ENCODE peak calls at places on chromosomes 12 and 14, in eight cellular contexts. A is D341Med; T is T-helper 9 cell; E is central memory CD4-positive, alpha-beta T cell; G is NCI-H2081 treated with DMSO at 0.1 percent for 48 hours; Y is amniotic stem cell; B is NCI-H345; K is activated CD4-positive, alpha-beta T cell treated with anti-CD3 and anti-CD28 coated beads, Interleukin-2, amount 50 U/mL, for 4 hours. M is an unnamed sample.

GRCh38 chr12:57896437-57897201 is 44.7 kb upstream of the ATP23 start:
- DNase-seq in A (peak), T (no peak), E (no peak), G (no peak), Y (no peak), B (peak), K (peak), M (peak)

GRCh38 chr14:92717571-92718042 is 30.8 kb downstream of the LGMN start:
- DNase-seq in A (no peak), T (no peak), E (no peak), G (no peak), Y (no peak), B (no peak), K (no peak), M (no peak)

GRCh38 chr12:3458041-3458440 is 33.0 kb upstream of the PRMT8 start:
- DNase-seq in A (no peak), T (no peak), E (no peak), G (no peak), Y (no peak), B (no peak), K (no peak), M (no peak)

GRCh38 chr12:26370098-26370497 is 174.7 kb downstream of the SSPN start:
- DNase-seq in A (no peak), T (no peak), E (no peak), G (no peak), Y (no peak), B (no peak), K (no peak), M (no peak)

GRCh38 chr12:75011120-75011519 is 198.5 kb downstream of the KCNC2 start:
- DNase-seq in A (peak), T (no peak), E (no peak), G (no peak), Y (no peak), B (no peak), K (no peak), M (no peak)

GRCh38 chr12:46982629-46983392 is 96.6 kb upstream of the PCED1B start:
- DNase-seq in A (no peak), T (no peak), E (no peak), G (no peak), Y (no peak), B (no peak), K (no peak), M (no peak)

GRCh38 chr14:64232095-64232830 is 61.9 kb downstream of the ESR2 start:
- DNase-seq in A (no peak), T (no peak), E (no peak), G (no peak), Y (no peak), B (no peak), K (no peak), M (no peak)

GRCh38 chr14:45716506-45716905 is 463.5 kb upstream of the MIS18BP1 start:
- DNase-seq in A (peak), T (no peak), E (no peak), G (no peak), Y (no peak), B (no peak), K (no peak), M (no peak)

GRCh38 chr12:115118177-115118724 is 434.3 kb upstream of the TBX3 start:
- DNase-seq in A (no peak), T (no peak), E (no peak), G (no peak), Y (no peak), B (no peak), K (no peak), M (no peak)

GRCh38 chr14:99055019-99055418 is 217.0 kb downstream of the BCL11B start:
- DNase-seq in A (no peak), T (no peak), E (no peak), G (no peak), Y (no peak), B (no peak), K (no peak), M (no peak)

GRCh38 chr12:5637698-5638097 is 205.8 kb downstream of the NTF3 start:
- DNase-seq in A (no peak), T (no peak), E (no peak), G (no peak), Y (no peak), B (no peak), K (no peak), M (no peak)

GRCh38 chr12:83796527-83796926 is 1109.8 kb downstream of the TMTC2 start:
- DNase-seq in A (no peak), T (no peak), E (no peak), G (no peak), Y (no peak), B (no peak), K (no peak), M (no peak)

GRCh38 chr14:21098134-21098891 is at the start of gene ZNF219:
- DNase-seq in A (peak), T (peak), E (peak), G (no peak), Y (no peak), B (peak), K (peak), M (peak)

GRCh38 chr12:81470923-81471322 is 288.2 kb downstream of the PPFIA2 start:
- DNase-seq in A (no peak), T (no peak), E (no peak), G (no peak), Y (no peak), B (no peak), K (no peak), M (no peak)

GRCh38 chr12:104749555-104749954 is 208.5 kb downstream of the SLC41A2 start:
- DNase-seq in A (no peak), T (no peak), E (no peak), G (no peak), Y (no peak), B (no peak), K (no peak), M (no peak)

GRCh38 chr12:10720974-10721565 is 2.1 kb downstream of the YBX3 start:
- DNase-seq in A (no peak), T (no peak), E (no peak), G (no peak), Y (no peak), B (no peak), K (no peak), M (no peak)

GRCh38 chr14:103472939-103473338 is 49.7 kb downstream of the CKB start:
- DNase-seq in A (no peak), T (no peak), E (no peak), G (no peak), Y (no peak), B (no peak), K (no peak), M (no peak)

GRCh38 chr12:47549258-47549657 is 156.6 kb downstream of the RPAP3 start:
- DNase-seq in A (no peak), T (no peak), E (no peak), G (no peak), Y (no peak), B (no peak), K (no peak), M (no peak)

GRCh38 chr12:131912526-131913274 is 16.4 kb upstream of the PUS1 start:
- DNase-seq in A (no peak), T (no peak), E (no peak), G (no peak), Y (no peak), B (no peak), K (no peak), M (no peak)

GRCh38 chr14:81927069-81927468 is 393.4 kb upstream of the SEL1L start:
- DNase-seq in A (peak), T (no peak), E (no peak), G (no peak), Y (no peak), B (no peak), K (no peak), M (no peak)

GRCh38 chr12:85374981-85375380 is 95.0 kb downstream of the ALX1 start:
- DNase-seq in A (no peak), T (no peak), E (no peak), G (no peak), Y (no peak), B (no peak), K (no peak), M (no peak)

GRCh38 chr12:53748072-53748840 is 3.5 kb downstream of the CISTR start:
- DNase-seq in A (no peak), T (no peak), E (no peak), G (no peak), Y (no peak), B (no peak), K (no peak), M (no peak)

GRCh38 chr14:86038401-86038985 is 508.5 kb downstream of the FLRT2 start:
- DNase-seq in A (peak), T (no peak), E (no peak), G (no peak), Y (no peak), B (peak), K (peak), M (no peak)

GRCh38 chr12:113961921-113962710 is 4.0 kb downstream of the RBM19 start:
- DNase-seq in A (no peak), T (no peak), E (no peak), G (no peak), Y (no peak), B (no peak), K (peak), M (no peak)

GRCh38 chr12:63922446-63922845 is 77.9 kb downstream of the SRGAP1 start:
- DNase-seq in A (no peak), T (no peak), E (no peak), G (no peak), Y (no peak), B (no peak), K (no peak), M (no peak)

GRCh38 chr12:65810036-65810435 is 14.2 kb upstream of the HMGA2 start:
- DNase-seq in A (no peak), T (no peak), E (no peak), G (no peak), Y (peak), B (no peak), K (no peak), M (no peak)

GRCh38 chr14:99946652-99947489 is 118.4 kb upstream of the EVL start:
- DNase-seq in A (peak), T (peak), E (peak), G (no peak), Y (no peak), B (peak), K (peak), M (no peak)

GRCh38 chr12:30796508-30796780 is 41.7 kb upstream of the CAPRIN2 start:
- DNase-seq in A (peak), T (no peak), E (no peak), G (no peak), Y (peak), B (peak), K (no peak), M (no peak)

GRCh38 chr12:122894173-122895121 is 1.5 kb downstream of the VPS37B start:
- DNase-seq in A (no peak), T (peak), E (no peak), G (no peak), Y (no peak), B (no peak), K (no peak), M (no peak)

GRCh38 chr12:93146970-93147369 is 217.9 kb upstream of the EEA1 start:
- DNase-seq in A (no peak), T (no peak), E (no peak), G (no peak), Y (no peak), B (no peak), K (no peak), M (no peak)

GRCh38 chr12:109630107-109630506 is 56.5 kb downstream of the MVK start:
- DNase-seq in A (no peak), T (no peak), E (no peak), G (no peak), Y (no peak), B (no peak), K (no peak), M (no peak)

GRCh38 chr12:13362260-13362841 is 165.8 kb downstream of the EMP1 start:
- DNase-seq in A (peak), T (peak), E (peak), G (peak), Y (no peak), B (peak), K (peak), M (peak)